ENCODE peak calls at places on chromosomes 13 and 19, in seven cellular contexts. D, C, I, U, L, S and Z are unnamed samples.
A peak's percentile ranks its signal among the peaks of the same experiment; 100 is the strongest.

GRCh38 chr13:109000207-109000606 is 370.8 kb downstream of the MYO16 start:
- DNase-seq in U (no peak), L (no peak), I (no peak), C (no peak), D (no peak), S (no peak), Z (no peak)

GRCh38 chr19:32067686-32068085 is 277.7 kb upstream of the ZNF507 start:
- DNase-seq in S (no peak), D (peak; percentile 86), C (no peak), U (no peak), L (no peak), I (no peak), Z (no peak)

GRCh38 chr13:59671853-59672252 is 491.9 kb downstream of the DIAPH3 start:
- DNase-seq in L (no peak), U (no peak), C (no peak), D (no peak), I (no peak), S (no peak), Z (no peak)

GRCh38 chr13:106415427-106415826 is 120.0 kb downstream of the EFNB2 start:
- DNase-seq in L (no peak), U (no peak), I (no peak), D (no peak), C (no peak), S (no peak), Z (no peak)

GRCh38 chr13:50309872-50310594 is 294.8 kb downstream of the KCNRG start:
- DNase-seq in I (no peak), D (peak; percentile 70), C (no peak), U (no peak), S (no peak), L (no peak), Z (no peak)

GRCh38 chr13:106568225-106569003 is 477 bp upstream of the ARGLU1 start:
- DNase-seq in U (no peak), S (no peak), L (no peak), D (no peak), C (no peak), I (peak; percentile 86), Z (no peak)

GRCh38 chr13:75566658-75567057 is 17.1 kb downstream of the UCHL3 start:
- DNase-seq in I (peak; percentile 47), D (no peak), L (no peak), S (no peak), C (no peak), U (no peak), Z (no peak)

GRCh38 chr19:35119578-35119977 is 4.0 kb downstream of the FXYD3 start:
- DNase-seq in U (no peak), L (no peak), D (no peak), C (no peak), I (no peak), S (no peak), Z (no peak)

GRCh38 chr13:50133277-50133953 is 118.2 kb downstream of the KCNRG start:
- DNase-seq in D (peak; percentile 74), I (no peak), U (no peak), C (no peak), L (no peak), S (peak; percentile 49), Z (no peak)